ENCODE peak calls at places on chromosomes 12 and 14, in five cellular contexts. One of them, this sample, is unnamed.
A peak's percentile ranks its signal among the peaks of the same experiment; 100 is the strongest.

GRCh38 chr14:72758993-72759392 is 134.9 kb downstream of the DPF3 start:
- DNase-seq in Daoy: no peak
- DNase-seq in Right ventricle myocardium superior: no peak
- DNase-seq in endothelial cell: no peak
- DNase-seq in astrocyte of the spinal cord: no peak
- DNase-seq in this sample: no peak

GRCh38 chr14:24710403-24711063 is 76.5 kb upstream of the GZMB start:
- DNase-seq in Daoy: peak; percentile 54
- DNase-seq in Right ventricle myocardium superior: peak; percentile 55
- DNase-seq in endothelial cell: peak; percentile 60
- DNase-seq in astrocyte of the spinal cord: peak; percentile 47
- DNase-seq in this sample: peak; percentile 49

GRCh38 chr14:24881496-24881895 is 168.5 kb downstream of the STXBP6 start:
- DNase-seq in Daoy: no peak
- DNase-seq in Right ventricle myocardium superior: no peak
- DNase-seq in endothelial cell: no peak
- DNase-seq in astrocyte of the spinal cord: no peak
- DNase-seq in this sample: no peak

GRCh38 chr12:57896437-57897201 is 44.7 kb upstream of the ATP23 start:
- DNase-seq in Daoy: peak; percentile 62
- DNase-seq in Right ventricle myocardium superior: peak; percentile 88
- DNase-seq in endothelial cell: peak; percentile 66
- DNase-seq in astrocyte of the spinal cord: peak; percentile 75
- DNase-seq in this sample: no peak

GRCh38 chr12:54282949-54283593 is 2.5 kb downstream of the HNRNPA1 start:
- DNase-seq in Daoy: no peak
- DNase-seq in Right ventricle myocardium superior: no peak
- DNase-seq in endothelial cell: no peak
- DNase-seq in astrocyte of the spinal cord: no peak
- DNase-seq in this sample: no peak

GRCh38 chr12:109069307-109070231 is 17.2 kb downstream of the USP30 start:
- DNase-seq in Daoy: no peak
- DNase-seq in Right ventricle myocardium superior: no peak
- DNase-seq in endothelial cell: peak; percentile 9
- DNase-seq in astrocyte of the spinal cord: no peak
- DNase-seq in this sample: no peak

GRCh38 chr14:99177046-99177655 is 94.8 kb downstream of the BCL11B start:
- DNase-seq in Daoy: no peak
- DNase-seq in Right ventricle myocardium superior: no peak
- DNase-seq in endothelial cell: no peak
- DNase-seq in astrocyte of the spinal cord: no peak
- DNase-seq in this sample: no peak

GRCh38 chr12:38139456-38139855 is 177.1 kb upstream of the ALG10B start:
- DNase-seq in Daoy: no peak
- DNase-seq in Right ventricle myocardium superior: no peak
- DNase-seq in endothelial cell: no peak
- DNase-seq in astrocyte of the spinal cord: no peak
- DNase-seq in this sample: no peak

GRCh38 chr14:81589381-81590065 is 55.9 kb upstream of the SEL1L start:
- DNase-seq in Daoy: no peak
- DNase-seq in Right ventricle myocardium superior: no peak
- DNase-seq in endothelial cell: no peak
- DNase-seq in astrocyte of the spinal cord: no peak
- DNase-seq in this sample: no peak

GRCh38 chr12:10140001-10140400 is 10.0 kb upstream of the CLEC7A start:
- DNase-seq in Daoy: peak; percentile 39
- DNase-seq in Right ventricle myocardium superior: no peak
- DNase-seq in endothelial cell: peak; percentile 49
- DNase-seq in astrocyte of the spinal cord: peak; percentile 71
- DNase-seq in this sample: peak; percentile 20

GRCh38 chr12:43968736-43969135 is 132.9 kb downstream of the TMEM117 start:
- DNase-seq in Daoy: no peak
- DNase-seq in Right ventricle myocardium superior: no peak
- DNase-seq in endothelial cell: no peak
- DNase-seq in astrocyte of the spinal cord: no peak
- DNase-seq in this sample: no peak

GRCh38 chr14:96797943-96798349 is 764 bp downstream of the VRK1 start:
- DNase-seq in Daoy: no peak
- DNase-seq in Right ventricle myocardium superior: no peak
- DNase-seq in endothelial cell: no peak
- DNase-seq in astrocyte of the spinal cord: no peak
- DNase-seq in this sample: no peak